ENCODE peak calls at places on chromosome 5, in nine cellular contexts. L, Y, M, D, C, B, X, I and R are unnamed samples.

GRCh38 chr5:77028631-77029375 is 1.4 kb upstream of the AGGF1 start:
- DNase-seq in B (no peak), I (no peak), L (no peak), M (no peak), Y (peak), X (no peak), C (no peak), D (no peak), R (no peak)

GRCh38 chr5:95728494-95729114 is 2.5 kb upstream of the RHOBTB3 start:
- DNase-seq in C (peak), I (no peak), L (no peak), M (no peak), X (no peak), D (no peak), B (no peak), Y (no peak), R (no peak)

GRCh38 chr5:124285071-124285470 is 461.4 kb downstream of the ZNF608 start:
- DNase-seq in X (no peak), L (no peak), D (no peak), B (peak), M (no peak), I (no peak), Y (no peak), C (no peak), R (no peak)

GRCh38 chr5:40841068-40841805 is at the start of gene CARD6:
- DNase-seq in M (no peak), L (peak), D (no peak), B (no peak), I (no peak), Y (peak), X (no peak), C (peak), R (peak)

GRCh38 chr5:177396086-177396485 is 4.4 kb downstream of the PFN3 start:
- DNase-seq in L (no peak), D (no peak), Y (no peak), M (no peak), C (no peak), I (no peak), X (no peak), B (no peak), R (no peak)

GRCh38 chr5:167934561-167934971 is 356.9 kb upstream of the WWC1 start:
- DNase-seq in Y (no peak), X (no peak), M (no peak), B (no peak), D (no peak), I (no peak), L (no peak), C (no peak), R (peak)

GRCh38 chr5:132677191-132677590 is 3.4 kb downstream of the IL4 start:
- DNase-seq in B (peak), D (peak), M (peak), L (no peak), C (no peak), I (peak), X (no peak), Y (peak), R (peak)

GRCh38 chr5:95912029-95912428 is 49.6 kb downstream of the ELL2 start:
- DNase-seq in L (no peak), Y (no peak), B (no peak), M (no peak), C (no peak), X (no peak), D (no peak), I (no peak), R (no peak)

GRCh38 chr5:88756953-88757352 is 126.0 kb downstream of the MEF2C start:
- DNase-seq in L (no peak), D (no peak), I (no peak), M (no peak), C (peak), Y (no peak), B (no peak), X (no peak), R (no peak)

GRCh38 chr5:53246042-53246836 is 136.7 kb upstream of the MOCS2 start:
- DNase-seq in C (no peak), I (no peak), D (no peak), L (no peak), Y (no peak), X (no peak), M (peak), B (no peak), R (peak)

GRCh38 chr5:173645437-173645807 is 29.0 kb upstream of the BOD1 start:
- DNase-seq in L (no peak), B (no peak), C (no peak), X (peak), Y (no peak), M (peak), D (no peak), I (no peak), R (peak)

GRCh38 chr5:172496671-172497371 is 42.5 kb upstream of the SH3PXD2B start:
- DNase-seq in M (no peak), L (peak), Y (no peak), D (no peak), B (no peak), I (no peak), X (peak), C (no peak), R (peak)

GRCh38 chr5:178388381-178389030 is 155.9 kb upstream of the PHYKPL start:
- DNase-seq in L (no peak), C (no peak), B (no peak), D (no peak), M (no peak), Y (no peak), I (peak), X (peak), R (no peak)

GRCh38 chr5:126449751-126450271 is 26.6 kb downstream of the GRAMD2B start:
- DNase-seq in D (no peak), L (no peak), C (peak), I (no peak), B (no peak), M (no peak), Y (no peak), X (no peak), R (peak)

GRCh38 chr5:139950436-139950835 is 92.7 kb downstream of the NRG2 start:
- DNase-seq in D (peak), M (no peak), Y (no peak), L (no peak), B (no peak), I (no peak), C (no peak), X (no peak), R (no peak)

GRCh38 chr5:113514263-113514590 is 733 bp downstream of the YTHDC2 start:
- DNase-seq in L (no peak), M (no peak), D (no peak), C (peak), B (no peak), I (no peak), Y (no peak), X (no peak), R (no peak)

GRCh38 chr5:116600876-116601275 is 26.3 kb upstream of the SEMA6A start:
- DNase-seq in D (no peak), I (no peak), X (no peak), C (no peak), M (no peak), L (no peak), B (no peak), Y (no peak), R (peak)

GRCh38 chr5:105968961-105969360 is 1701.8 kb downstream of the EFNA5 start:
- DNase-seq in L (no peak), X (no peak), I (no peak), Y (no peak), B (no peak), D (no peak), M (no peak), C (no peak), R (no peak)

GRCh38 chr5:119229950-119230349 is 125.9 kb upstream of the TNFAIP8 start:
- DNase-seq in D (no peak), Y (no peak), L (no peak), I (no peak), C (no peak), X (no peak), M (no peak), B (no peak), R (no peak)

GRCh38 chr5:133328800-133329199 is 277.0 kb downstream of the HSPA4 start:
- DNase-seq in D (no peak), I (no peak), B (no peak), L (no peak), M (no peak), X (no peak), C (no peak), Y (no peak), R (no peak)

GRCh38 chr5:89929173-89929572 is 480.4 kb downstream of the CETN3 start:
- DNase-seq in Y (no peak), D (no peak), C (peak), M (no peak), L (no peak), I (no peak), B (no peak), X (no peak), R (no peak)

GRCh38 chr5:109022056-109022455 is 274.4 kb downstream of the FER start:
- DNase-seq in L (no peak), Y (no peak), B (no peak), I (no peak), X (no peak), D (no peak), C (no peak), M (no peak), R (no peak)

GRCh38 chr5:119022017-119022745 is 33.8 kb upstream of the DTWD2 start:
- DNase-seq in M (peak), D (no peak), B (no peak), L (no peak), Y (peak), C (peak), I (no peak), X (no peak), R (peak)

GRCh38 chr5:102809033-102809432 is 53.9 kb downstream of the PAM start:
- DNase-seq in D (no peak), I (no peak), X (no peak), L (no peak), C (no peak), Y (no peak), M (no peak), B (no peak), R (peak)

DNA sequence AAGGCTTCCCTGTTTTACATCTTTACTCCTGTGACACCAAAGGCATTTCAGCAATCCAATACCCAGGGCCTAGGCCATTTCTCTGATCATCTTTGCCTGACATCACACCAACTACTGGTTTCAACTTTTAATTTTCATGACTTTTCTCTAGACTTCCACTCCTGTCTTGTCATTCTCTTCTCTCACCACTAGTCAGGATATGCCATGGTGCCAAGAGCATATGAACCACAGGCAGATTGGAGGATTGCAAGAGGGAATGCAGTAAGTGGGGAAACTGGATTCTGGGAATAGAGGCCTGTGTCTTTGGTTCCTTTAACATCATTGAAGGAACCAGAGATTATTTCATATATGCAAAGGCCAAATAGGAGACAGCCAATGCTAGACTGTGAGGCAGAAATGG is 69.3 kb downstream of the ANKRD31 start:
- DNase-seq in D (peak), C (peak), M (no peak), L (no peak), Y (peak), I (no peak), B (no peak), X (no peak), R (no peak)
- TF ChIP-seq CTCF in D (peak), C (no peak), M (peak), L (no peak), Y (no peak), I (no peak), B (no peak), X (no peak), R (peak)

GRCh38 chr5:151074557-151074956 is 6.3 kb downstream of the TNIP1 start:
- DNase-seq in D (no peak), Y (no peak), L (no peak), X (no peak), I (no peak), M (no peak), C (no peak), B (no peak), R (no peak)

GRCh38 chr5:151075698-151076331 is 5.0 kb downstream of the TNIP1 start:
- DNase-seq in Y (peak), C (no peak), L (no peak), M (no peak), B (peak), D (no peak), X (no peak), I (peak), R (no peak)

GRCh38 chr5:151078490-151079262 is 2.2 kb downstream of the TNIP1 start:
- DNase-seq in C (peak), I (peak), B (peak), M (no peak), D (no peak), L (no peak), Y (no peak), X (no peak), R (no peak)

GRCh38 chr5:151077419-151077818 is 3.4 kb downstream of the TNIP1 start:
- DNase-seq in L (no peak), B (no peak), M (no peak), C (no peak), Y (no peak), D (no peak), X (no peak), I (no peak), R (no peak)

DNA sequence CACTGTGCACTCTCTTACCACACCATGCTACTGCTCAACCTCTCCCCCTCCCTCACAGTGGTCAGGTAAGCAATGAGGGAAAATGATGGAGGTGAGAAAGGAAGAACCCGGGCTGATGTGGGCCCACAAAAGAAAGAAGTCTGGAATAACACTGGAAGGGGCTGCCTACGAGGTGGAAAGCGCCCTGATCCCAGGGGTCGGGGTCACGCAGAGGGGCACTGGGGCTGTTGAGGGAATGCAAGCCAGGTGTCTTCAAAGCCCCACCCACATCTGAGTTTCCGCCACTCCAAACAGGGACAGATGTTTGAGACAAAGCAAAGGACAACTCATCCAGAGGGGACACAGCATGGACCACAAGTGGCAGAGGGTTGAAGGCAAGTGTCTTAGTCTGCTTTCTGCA is 4.2 kb downstream of the TNIP1 start:
- DNase-seq in I (no peak), Y (no peak), C (peak), B (no peak), X (no peak), M (no peak), L (no peak), D (no peak), R (no peak)
- H3K4me3 ChIP-seq in I (no peak), Y (no peak), C (peak), B (no peak), X (no peak), M (no peak), L (no peak), D (no peak), R (no peak)

GRCh38 chr5:151167022-151167421 is 9.4 kb upstream of the ANXA6 start:
- DNase-seq in B (peak), X (no peak), I (no peak), C (no peak), L (no peak), M (no peak), D (no peak), Y (no peak), R (no peak)
- TF ChIP-seq CTCF in B (no peak), X (no peak), I (no peak), C (no peak), L (no peak), M (no peak), D (no peak), Y (no peak), R (no peak)

DNA sequence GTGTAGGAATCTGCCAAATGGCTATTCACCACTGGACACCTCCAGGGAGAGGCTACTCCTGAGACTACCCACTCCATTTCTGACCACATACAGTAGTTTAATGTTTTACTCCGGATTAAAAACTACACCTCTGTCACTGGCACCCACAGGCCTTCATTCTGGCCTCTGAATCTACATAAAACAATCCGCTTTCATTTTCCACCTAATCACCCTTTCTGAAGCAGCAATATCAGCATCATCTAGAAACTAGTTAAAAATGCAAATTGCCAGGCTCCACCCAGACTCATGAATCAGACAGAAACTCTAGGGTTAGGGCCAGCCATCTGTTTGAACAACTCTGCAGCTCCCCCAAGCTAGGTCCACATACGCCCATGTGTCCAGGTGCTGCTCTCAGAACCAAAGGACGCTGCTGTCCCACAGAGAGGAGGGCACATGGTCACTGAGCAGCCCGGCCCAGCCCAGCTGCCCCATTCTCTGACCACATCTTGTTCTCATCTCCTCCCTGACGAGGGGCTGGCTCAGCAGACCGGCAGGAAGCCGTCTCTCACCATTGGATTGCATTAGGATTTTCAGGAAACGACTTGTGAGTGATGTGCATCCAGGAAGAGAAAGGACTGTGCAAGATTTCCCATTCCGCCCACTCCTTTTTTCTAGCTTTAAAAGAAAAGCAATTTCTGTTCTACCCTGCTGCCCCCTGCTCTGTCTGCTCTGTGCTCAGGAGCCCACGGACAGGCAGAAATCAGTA is 34.7 kb downstream of the ADAM19 start:
- DNase-seq in B (no peak), Y (no peak), D (no peak), C (peak), L (no peak), M (no peak), I (peak), X (peak), R (peak)
- H3K4me3 ChIP-seq in B (no peak), Y (no peak), D (no peak), C (peak), L (peak), M (peak), I (no peak), X (no peak), R (no peak)

GRCh38 chr5:5063533-5063953 is 76.6 kb upstream of the ADAMTS16 start:
- DNase-seq in X (no peak), Y (peak), D (no peak), C (peak), I (no peak), B (no peak), M (no peak), L (no peak), R (no peak)
- TF ChIP-seq CTCF in X (no peak), Y (no peak), D (peak), C (peak), I (no peak), B (no peak), M (no peak), L (no peak), R (no peak)

DNA sequence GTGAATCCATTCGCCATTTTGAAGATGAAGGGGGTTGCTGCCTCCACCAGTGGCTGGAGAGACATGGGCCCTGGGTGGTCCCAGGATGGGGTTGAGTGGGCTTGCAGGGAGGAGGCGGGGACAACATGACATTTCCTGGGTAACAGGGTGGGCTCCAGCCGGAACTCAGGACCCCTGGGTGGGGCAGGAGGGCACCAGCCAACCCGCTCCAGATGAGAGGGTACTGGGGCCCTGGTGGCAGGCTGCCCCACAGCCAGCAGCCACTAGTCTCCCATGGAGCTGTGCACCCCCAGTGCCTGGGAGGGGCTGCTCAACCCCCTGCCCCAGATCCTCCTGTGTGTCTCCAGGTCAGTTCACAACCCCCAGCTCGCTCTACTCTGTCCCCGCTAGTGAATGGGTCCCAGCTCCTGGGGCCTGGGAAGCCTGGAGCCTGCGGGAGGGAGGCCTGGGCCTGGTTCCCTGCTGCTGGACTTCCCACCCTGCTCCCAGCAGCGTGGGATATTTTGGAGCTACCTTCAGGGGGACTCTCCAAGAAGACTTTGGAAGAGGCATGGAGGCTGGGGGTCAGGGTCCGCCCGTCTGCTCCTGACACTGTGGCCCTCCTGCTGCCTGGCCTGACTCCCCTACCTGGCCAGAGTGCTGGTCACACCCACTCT is 55.9 kb downstream of the AHRR start:
- DNase-seq in L (no peak), X (peak), B (no peak), C (no peak), M (no peak), D (no peak), Y (no peak), I (no peak), R (no peak)
- H3K4me3 ChIP-seq in L (no peak), X (no peak), B (no peak), C (no peak), M (no peak), D (no peak), Y (no peak), I (no peak), R (no peak)

GRCh38 chr5:141094481-141095262 is at the start of gene PCDHB2:
- DNase-seq in L (peak), M (no peak), Y (peak), I (peak), X (no peak), B (peak), C (no peak), D (peak), R (peak)
- TF ChIP-seq CTCF in L (peak), M (peak), Y (peak), I (peak), X (no peak), B (no peak), C (no peak), D (peak), R (no peak)